ENCODE peak calls at places on chromosomes 5 and 9, in six cellular contexts. One of them, this sample, is unnamed.

GRCh38 chr9:134950404-134950760 is 32.7 kb upstream of the FCN1 start:
- DNase-seq in H9: no peak
- DNase-seq in brain microvascular endothelial cell: no peak
- DNase-seq in GM10248: no peak
- DNase-seq in heart left ventricle: no peak
- DNase-seq in psoas muscle: peak
- DNase-seq in this sample: no peak

GRCh38 chr9:114348906-114349482 is 19.3 kb downstream of the ORM2 start:
- DNase-seq in H9: peak
- DNase-seq in brain microvascular endothelial cell: peak
- DNase-seq in GM10248: peak
- DNase-seq in heart left ventricle: no peak
- DNase-seq in psoas muscle: peak
- DNase-seq in this sample: peak

GRCh38 chr9:25681270-25681669 is 3.0 kb upstream of the TUSC1 start:
- DNase-seq in H9: no peak
- DNase-seq in brain microvascular endothelial cell: peak
- DNase-seq in GM10248: no peak
- DNase-seq in heart left ventricle: no peak
- DNase-seq in psoas muscle: no peak
- DNase-seq in this sample: peak

GRCh38 chr9:121634800-121635261 is 16.6 kb upstream of the DAB2IP start:
- DNase-seq in H9: peak
- DNase-seq in brain microvascular endothelial cell: no peak
- DNase-seq in GM10248: peak
- DNase-seq in heart left ventricle: no peak
- DNase-seq in psoas muscle: no peak
- DNase-seq in this sample: peak

GRCh38 chr9:133163559-133164208 is at the start of gene GBGT1:
- DNase-seq in H9: peak
- DNase-seq in brain microvascular endothelial cell: no peak
- DNase-seq in GM10248: peak
- DNase-seq in heart left ventricle: peak
- DNase-seq in psoas muscle: peak
- DNase-seq in this sample: no peak

GRCh38 chr9:109468927-109469326 is 29.2 kb downstream of the PTPN3 start:
- DNase-seq in H9: no peak
- DNase-seq in brain microvascular endothelial cell: no peak
- DNase-seq in GM10248: no peak
- DNase-seq in heart left ventricle: no peak
- DNase-seq in psoas muscle: peak
- DNase-seq in this sample: peak

GRCh38 chr5:43073597-43074546 is 33.8 kb upstream of the ANXA2R start:
- DNase-seq in H9: peak
- DNase-seq in brain microvascular endothelial cell: peak
- DNase-seq in GM10248: peak
- DNase-seq in heart left ventricle: no peak
- DNase-seq in psoas muscle: no peak
- DNase-seq in this sample: peak

GRCh38 chr5:55407059-55407684 is 99.4 kb downstream of the MTREX start:
- DNase-seq in H9: no peak
- DNase-seq in brain microvascular endothelial cell: peak
- DNase-seq in GM10248: no peak
- DNase-seq in heart left ventricle: no peak
- DNase-seq in psoas muscle: no peak
- DNase-seq in this sample: peak

GRCh38 chr5:131382407-131383395 is 118.8 kb downstream of the CDC42SE2 start:
- DNase-seq in H9: peak
- DNase-seq in brain microvascular endothelial cell: peak
- DNase-seq in GM10248: peak
- DNase-seq in heart left ventricle: no peak
- DNase-seq in psoas muscle: no peak
- DNase-seq in this sample: peak

GRCh38 chr9:127214421-127215265 is 49.9 kb upstream of the GARNL3 start:
- DNase-seq in H9: peak
- DNase-seq in brain microvascular endothelial cell: peak
- DNase-seq in GM10248: peak
- DNase-seq in heart left ventricle: no peak
- DNase-seq in psoas muscle: no peak
- DNase-seq in this sample: peak

GRCh38 chr5:128305341-128305740 is 221.8 kb downstream of the SLC12A2 start:
- DNase-seq in H9: no peak
- DNase-seq in brain microvascular endothelial cell: no peak
- DNase-seq in GM10248: no peak
- DNase-seq in heart left ventricle: no peak
- DNase-seq in psoas muscle: no peak
- DNase-seq in this sample: no peak

GRCh38 chr5:56099346-56099745 is 104.6 kb upstream of the IL6ST start:
- DNase-seq in H9: no peak
- DNase-seq in brain microvascular endothelial cell: peak
- DNase-seq in GM10248: no peak
- DNase-seq in heart left ventricle: no peak
- DNase-seq in psoas muscle: no peak
- DNase-seq in this sample: no peak

GRCh38 chr9:27303219-27303618 is 6.3 kb upstream of the EQTN start:
- DNase-seq in H9: peak
- DNase-seq in brain microvascular endothelial cell: peak
- DNase-seq in GM10248: no peak
- DNase-seq in heart left ventricle: no peak
- DNase-seq in psoas muscle: no peak
- DNase-seq in this sample: peak

GRCh38 chr5:129431406-129431805 is 28.7 kb upstream of the ADAMTS19 start:
- DNase-seq in H9: no peak
- DNase-seq in brain microvascular endothelial cell: no peak
- DNase-seq in GM10248: no peak
- DNase-seq in heart left ventricle: no peak
- DNase-seq in psoas muscle: no peak
- DNase-seq in this sample: no peak

GRCh38 chr5:168579987-168580508 is 880 bp upstream of the PANK3 start:
- DNase-seq in H9: no peak
- DNase-seq in brain microvascular endothelial cell: peak
- DNase-seq in GM10248: no peak
- DNase-seq in heart left ventricle: no peak
- DNase-seq in psoas muscle: no peak
- DNase-seq in this sample: no peak

GRCh38 chr5:3114467-3114866 is 363.0 kb upstream of the IRX2 start:
- DNase-seq in H9: no peak
- DNase-seq in brain microvascular endothelial cell: no peak
- DNase-seq in GM10248: no peak
- DNase-seq in heart left ventricle: no peak
- DNase-seq in psoas muscle: no peak
- DNase-seq in this sample: no peak

GRCh38 chr5:149362541-149362940 is 4.7 kb downstream of the PCYOX1L start:
- DNase-seq in H9: no peak
- DNase-seq in brain microvascular endothelial cell: no peak
- DNase-seq in GM10248: no peak
- DNase-seq in heart left ventricle: no peak
- DNase-seq in psoas muscle: no peak
- DNase-seq in this sample: no peak

GRCh38 chr5:32507738-32508434 is 63.3 kb upstream of the ZFR start:
- DNase-seq in H9: no peak
- DNase-seq in brain microvascular endothelial cell: peak
- DNase-seq in GM10248: no peak
- DNase-seq in heart left ventricle: no peak
- DNase-seq in psoas muscle: no peak
- DNase-seq in this sample: peak

GRCh38 chr9:116181853-116182610 is 28.4 kb downstream of the PAPPA start:
- DNase-seq in H9: no peak
- DNase-seq in brain microvascular endothelial cell: no peak
- DNase-seq in GM10248: no peak
- DNase-seq in heart left ventricle: no peak
- DNase-seq in psoas muscle: no peak
- DNase-seq in this sample: peak

GRCh38 chr5:168449166-168449565 is 37.1 kb upstream of the RARS1 start:
- DNase-seq in H9: no peak
- DNase-seq in brain microvascular endothelial cell: no peak
- DNase-seq in GM10248: no peak
- DNase-seq in heart left ventricle: no peak
- DNase-seq in psoas muscle: no peak
- DNase-seq in this sample: no peak

GRCh38 chr9:135300346-135301141 is 179.0 kb upstream of the PPP1R26 start:
- DNase-seq in H9: no peak
- DNase-seq in brain microvascular endothelial cell: no peak
- DNase-seq in GM10248: peak
- DNase-seq in heart left ventricle: no peak
- DNase-seq in psoas muscle: no peak
- DNase-seq in this sample: no peak

GRCh38 chr9:95989304-95989703 is 113.8 kb downstream of the ERCC6L2 start:
- DNase-seq in H9: no peak
- DNase-seq in brain microvascular endothelial cell: no peak
- DNase-seq in GM10248: no peak
- DNase-seq in heart left ventricle: no peak
- DNase-seq in psoas muscle: no peak
- DNase-seq in this sample: peak

GRCh38 chr5:5685737-5686136 is 263.3 kb downstream of the ICE1 start:
- DNase-seq in H9: no peak
- DNase-seq in brain microvascular endothelial cell: no peak
- DNase-seq in GM10248: no peak
- DNase-seq in heart left ventricle: no peak
- DNase-seq in psoas muscle: no peak
- DNase-seq in this sample: no peak

GRCh38 chr9:135448570-135449180 is 30.9 kb upstream of the PPP1R26 start:
- DNase-seq in H9: no peak
- DNase-seq in brain microvascular endothelial cell: no peak
- DNase-seq in GM10248: no peak
- DNase-seq in heart left ventricle: no peak
- DNase-seq in psoas muscle: no peak
- DNase-seq in this sample: no peak

GRCh38 chr5:61320860-61321259 is 11.2 kb upstream of the ZSWIM6 start:
- DNase-seq in H9: no peak
- DNase-seq in brain microvascular endothelial cell: no peak
- DNase-seq in GM10248: no peak
- DNase-seq in heart left ventricle: no peak
- DNase-seq in psoas muscle: no peak
- DNase-seq in this sample: no peak

GRCh38 chr9:13902286-13902685 is 411.7 kb downstream of the NFIB start:
- DNase-seq in H9: no peak
- DNase-seq in brain microvascular endothelial cell: no peak
- DNase-seq in GM10248: no peak
- DNase-seq in heart left ventricle: no peak
- DNase-seq in psoas muscle: no peak
- DNase-seq in this sample: no peak

GRCh38 chr5:171895076-171895475 is 109.5 kb downstream of the SMIM23 start:
- DNase-seq in H9: no peak
- DNase-seq in brain microvascular endothelial cell: no peak
- DNase-seq in GM10248: no peak
- DNase-seq in heart left ventricle: no peak
- DNase-seq in psoas muscle: no peak
- DNase-seq in this sample: no peak

GRCh38 chr9:38682713-38683112 is 37.2 kb downstream of the FAM240B start:
- DNase-seq in H9: no peak
- DNase-seq in brain microvascular endothelial cell: peak
- DNase-seq in GM10248: no peak
- DNase-seq in heart left ventricle: no peak
- DNase-seq in psoas muscle: no peak
- DNase-seq in this sample: peak

GRCh38 chr5:135493406-135494180 is 41.4 kb upstream of the TIFAB start:
- DNase-seq in H9: no peak
- DNase-seq in brain microvascular endothelial cell: peak
- DNase-seq in GM10248: no peak
- DNase-seq in heart left ventricle: no peak
- DNase-seq in psoas muscle: no peak
- DNase-seq in this sample: peak

GRCh38 chr5:181181650-181182565 is 23.1 kb downstream of the TRIM7 start:
- DNase-seq in H9: peak
- DNase-seq in brain microvascular endothelial cell: no peak
- DNase-seq in GM10248: peak
- DNase-seq in heart left ventricle: peak
- DNase-seq in psoas muscle: peak
- DNase-seq in this sample: peak

GRCh38 chr5:144742376-144742775 is 571.7 kb downstream of the KCTD16 start:
- DNase-seq in H9: no peak
- DNase-seq in brain microvascular endothelial cell: no peak
- DNase-seq in GM10248: no peak
- DNase-seq in heart left ventricle: no peak
- DNase-seq in psoas muscle: no peak
- DNase-seq in this sample: no peak

DNA sequence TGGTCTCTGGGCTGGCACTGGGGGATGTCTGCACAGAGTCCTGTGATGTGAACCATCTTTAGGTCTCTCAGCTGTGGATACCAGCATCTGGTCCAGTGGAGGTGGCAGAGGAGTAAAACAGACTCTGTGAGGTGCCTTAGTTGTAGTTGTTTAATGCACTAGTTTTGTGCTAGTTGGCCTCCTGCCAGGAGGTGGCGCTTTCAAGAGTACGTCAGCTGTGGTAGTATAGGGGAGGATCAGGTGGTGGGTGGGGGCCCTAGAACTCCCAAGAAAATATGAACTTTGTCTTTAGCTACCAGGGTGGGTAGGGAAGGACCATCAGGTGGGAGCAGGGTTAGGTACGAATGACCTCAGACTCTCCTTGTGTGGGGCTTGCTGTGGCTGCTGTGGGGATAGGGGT is 197.1 kb downstream of the TMC1 start:
- DNase-seq in H9: no peak
- DNase-seq in brain microvascular endothelial cell: no peak
- DNase-seq in GM10248: no peak
- DNase-seq in heart left ventricle: no peak
- DNase-seq in psoas muscle: no peak
- DNase-seq in this sample: no peak
- TF ChIP-seq CTCF in H9: peak
- TF ChIP-seq CTCF in brain microvascular endothelial cell: no peak
- TF ChIP-seq CTCF in GM10248: no peak
- TF ChIP-seq CTCF in heart left ventricle: no peak
- TF ChIP-seq CTCF in psoas muscle: no peak
- TF ChIP-seq CTCF in this sample: no peak

GRCh38 chr5:83900307-83900706 is 179.7 kb upstream of the HAPLN1 start:
- DNase-seq in H9: peak
- DNase-seq in brain microvascular endothelial cell: no peak
- DNase-seq in GM10248: no peak
- DNase-seq in heart left ventricle: no peak
- DNase-seq in psoas muscle: no peak
- DNase-seq in this sample: no peak
- TF ChIP-seq CTCF in H9: no peak
- TF ChIP-seq CTCF in brain microvascular endothelial cell: no peak
- TF ChIP-seq CTCF in GM10248: no peak
- TF ChIP-seq CTCF in heart left ventricle: no peak
- TF ChIP-seq CTCF in psoas muscle: no peak
- TF ChIP-seq CTCF in this sample: no peak

GRCh38 chr5:66981266-66981665 is 215.3 kb downstream of the CD180 start:
- DNase-seq in H9: no peak
- DNase-seq in brain microvascular endothelial cell: no peak
- DNase-seq in GM10248: no peak
- DNase-seq in heart left ventricle: no peak
- DNase-seq in psoas muscle: no peak
- DNase-seq in this sample: no peak
- TF ChIP-seq CTCF in H9: no peak
- TF ChIP-seq CTCF in brain microvascular endothelial cell: no peak
- TF ChIP-seq CTCF in GM10248: no peak
- TF ChIP-seq CTCF in heart left ventricle: no peak
- TF ChIP-seq CTCF in psoas muscle: no peak
- TF ChIP-seq CTCF in this sample: no peak

GRCh38 chr5:151319334-151319733 is 15.8 kb upstream of the SLC36A3 start:
- DNase-seq in H9: peak
- DNase-seq in brain microvascular endothelial cell: peak
- DNase-seq in GM10248: peak
- DNase-seq in heart left ventricle: no peak
- DNase-seq in psoas muscle: peak
- DNase-seq in this sample: peak
- TF ChIP-seq CTCF in H9: peak
- TF ChIP-seq CTCF in brain microvascular endothelial cell: peak
- TF ChIP-seq CTCF in GM10248: peak
- TF ChIP-seq CTCF in heart left ventricle: no peak
- TF ChIP-seq CTCF in psoas muscle: no peak
- TF ChIP-seq CTCF in this sample: no peak